ENCODE peak calls at places on chromosomes 16 and 17, in six cellular contexts. R, C, W, I, J and G are unnamed samples.

GRCh38 chr17:4232168-4232813 is 31.5 kb downstream of the ANKFY1 start:
- DNase-seq in J (no peak), W (no peak), I (no peak), R (peak), C (peak), G (no peak)

GRCh38 chr17:12665263-12666210 is at the start of gene MYOCD:
- DNase-seq in I (no peak), W (no peak), R (peak), C (no peak), J (peak), G (peak)

GRCh38 chr16:56506941-56507340 is 12.9 kb downstream of the BBS2 start:
- DNase-seq in R (peak), I (no peak), J (no peak), C (peak), W (no peak), G (no peak)

GRCh38 chr17:559699-560378 is 154.8 kb downstream of the VPS53 start:
- DNase-seq in J (no peak), I (no peak), W (no peak), C (peak), R (peak), G (no peak)

GRCh38 chr17:69018022-69018615 is 42.6 kb downstream of the ABCA9 start:
- DNase-seq in I (no peak), J (no peak), R (no peak), W (no peak), C (no peak), G (no peak)

GRCh38 chr16:71526111-71526998 is at the start of gene CHST4:
- DNase-seq in W (no peak), C (peak), J (peak), I (no peak), R (peak), G (no peak)

GRCh38 chr17:9971991-9972390 is 66.9 kb upstream of the RCVRN start:
- DNase-seq in R (no peak), J (no peak), W (no peak), I (no peak), C (peak), G (no peak)

GRCh38 chr17:28282596-28282995 is 36.4 kb upstream of the TMEM97 start:
- DNase-seq in J (no peak), C (peak), W (peak), R (peak), I (no peak), G (no peak)

GRCh38 chr17:49101054-49101534 is 31.5 kb upstream of the B4GALNT2 start:
- DNase-seq in W (no peak), C (peak), J (no peak), R (peak), I (no peak), G (no peak)

GRCh38 chr16:73205153-73205549 is 157.2 kb upstream of the ZFHX3 start:
- DNase-seq in R (no peak), W (no peak), C (no peak), I (no peak), J (no peak), G (no peak)